ENCODE peak calls at places on chromosomes 7 and 10, in five cellular contexts. One of them, this sample, is unnamed.

GRCh38 chr10:68301790-68302502 is 29.9 kb upstream of the HNRNPH3 start:
- DNase-seq in iris pigment epithelial cell: peak; percentile 69
- DNase-seq in activated effector memory CD4-positive, alpha-beta T cell treated with anti-CD3 and anti-CD28 coated beads, Interleukin-2, amount 50 U/mL, for 16 hours: no peak
- DNase-seq in NCI-H1105: no peak
- DNase-seq in NCI-H1092 treated with DMSO at 0.1 percent for 48 hours: no peak
- DNase-seq in this sample: peak; percentile 80

GRCh38 chr7:91034459-91035368 is 229.5 kb upstream of the FZD1 start:
- DNase-seq in iris pigment epithelial cell: peak; percentile 53
- DNase-seq in activated effector memory CD4-positive, alpha-beta T cell treated with anti-CD3 and anti-CD28 coated beads, Interleukin-2, amount 50 U/mL, for 16 hours: no peak
- DNase-seq in NCI-H1105: peak; percentile 75
- DNase-seq in NCI-H1092 treated with DMSO at 0.1 percent for 48 hours: peak; percentile 95
- DNase-seq in this sample: peak; percentile 95

GRCh38 chr10:79331226-79331625 is 16.0 kb upstream of the PPIF start:
- DNase-seq in activated effector memory CD4-positive, alpha-beta T cell treated with anti-CD3 and anti-CD28 coated beads, Interleukin-2, amount 50 U/mL, for 16 hours: peak; percentile 71
- DNase-seq in NCI-H1105: no peak
- DNase-seq in iris pigment epithelial cell: no peak
- DNase-seq in NCI-H1092 treated with DMSO at 0.1 percent for 48 hours: no peak
- DNase-seq in this sample: peak; percentile 29

GRCh38 chr7:34761627-34762026 is 103.6 kb downstream of the NPSR1 start:
- DNase-seq in iris pigment epithelial cell: no peak
- DNase-seq in NCI-H1092 treated with DMSO at 0.1 percent for 48 hours: no peak
- DNase-seq in activated effector memory CD4-positive, alpha-beta T cell treated with anti-CD3 and anti-CD28 coated beads, Interleukin-2, amount 50 U/mL, for 16 hours: no peak
- DNase-seq in NCI-H1105: no peak
- DNase-seq in this sample: no peak

GRCh38 chr10:103069453-103070331 is 123.4 kb downstream of the NT5C2 start:
- DNase-seq in NCI-H1105: peak; percentile 63
- DNase-seq in iris pigment epithelial cell: peak; percentile 51
- DNase-seq in NCI-H1092 treated with DMSO at 0.1 percent for 48 hours: peak; percentile 17
- DNase-seq in activated effector memory CD4-positive, alpha-beta T cell treated with anti-CD3 and anti-CD28 coated beads, Interleukin-2, amount 50 U/mL, for 16 hours: peak; percentile 89
- DNase-seq in this sample: peak; percentile 87

GRCh38 chr10:44628921-44629320 is 244.0 kb upstream of the CXCL12 start:
- DNase-seq in NCI-H1092 treated with DMSO at 0.1 percent for 48 hours: no peak
- DNase-seq in activated effector memory CD4-positive, alpha-beta T cell treated with anti-CD3 and anti-CD28 coated beads, Interleukin-2, amount 50 U/mL, for 16 hours: no peak
- DNase-seq in iris pigment epithelial cell: peak; percentile 91
- DNase-seq in NCI-H1105: no peak
- DNase-seq in this sample: peak; percentile 18

GRCh38 chr10:34231441-34232180 is 583.5 kb downstream of the PARD3 start:
- DNase-seq in NCI-H1105: no peak
- DNase-seq in NCI-H1092 treated with DMSO at 0.1 percent for 48 hours: no peak
- DNase-seq in iris pigment epithelial cell: no peak
- DNase-seq in activated effector memory CD4-positive, alpha-beta T cell treated with anti-CD3 and anti-CD28 coated beads, Interleukin-2, amount 50 U/mL, for 16 hours: no peak
- DNase-seq in this sample: no peak

GRCh38 chr7:100476903-100477870 is 1.8 kb downstream of the TSC22D4 start:
- DNase-seq in NCI-H1092 treated with DMSO at 0.1 percent for 48 hours: no peak
- DNase-seq in activated effector memory CD4-positive, alpha-beta T cell treated with anti-CD3 and anti-CD28 coated beads, Interleukin-2, amount 50 U/mL, for 16 hours: peak; percentile 78
- DNase-seq in NCI-H1105: no peak
- DNase-seq in iris pigment epithelial cell: no peak
- DNase-seq in this sample: no peak

GRCh38 chr7:133053321-133053891 is 28.5 kb downstream of the CHCHD3 start:
- DNase-seq in NCI-H1092 treated with DMSO at 0.1 percent for 48 hours: no peak
- DNase-seq in iris pigment epithelial cell: peak; percentile 98
- DNase-seq in activated effector memory CD4-positive, alpha-beta T cell treated with anti-CD3 and anti-CD28 coated beads, Interleukin-2, amount 50 U/mL, for 16 hours: no peak
- DNase-seq in NCI-H1105: no peak
- DNase-seq in this sample: no peak

GRCh38 chr7:43577485-43577951 is 5.4 kb upstream of the STK17A start:
- DNase-seq in activated effector memory CD4-positive, alpha-beta T cell treated with anti-CD3 and anti-CD28 coated beads, Interleukin-2, amount 50 U/mL, for 16 hours: no peak
- DNase-seq in NCI-H1105: peak; percentile 10
- DNase-seq in iris pigment epithelial cell: peak; percentile 89
- DNase-seq in NCI-H1092 treated with DMSO at 0.1 percent for 48 hours: no peak
- DNase-seq in this sample: peak; percentile 35

GRCh38 chr10:3423411-3423810 is 250.8 kb upstream of the PITRM1 start:
- DNase-seq in activated effector memory CD4-positive, alpha-beta T cell treated with anti-CD3 and anti-CD28 coated beads, Interleukin-2, amount 50 U/mL, for 16 hours: no peak
- DNase-seq in NCI-H1105: no peak
- DNase-seq in NCI-H1092 treated with DMSO at 0.1 percent for 48 hours: no peak
- DNase-seq in iris pigment epithelial cell: no peak
- DNase-seq in this sample: no peak

GRCh38 chr7:66505531-66506451 is 122.9 kb upstream of the KCTD7 start:
- DNase-seq in activated effector memory CD4-positive, alpha-beta T cell treated with anti-CD3 and anti-CD28 coated beads, Interleukin-2, amount 50 U/mL, for 16 hours: peak; percentile 67
- DNase-seq in NCI-H1105: no peak
- DNase-seq in iris pigment epithelial cell: no peak
- DNase-seq in NCI-H1092 treated with DMSO at 0.1 percent for 48 hours: peak; percentile 43
- DNase-seq in this sample: peak; percentile 81

GRCh38 chr10:103417601-103418000 is 21.2 kb downstream of the PDCD11 start:
- DNase-seq in NCI-H1105: no peak
- DNase-seq in NCI-H1092 treated with DMSO at 0.1 percent for 48 hours: no peak
- DNase-seq in activated effector memory CD4-positive, alpha-beta T cell treated with anti-CD3 and anti-CD28 coated beads, Interleukin-2, amount 50 U/mL, for 16 hours: no peak
- DNase-seq in iris pigment epithelial cell: no peak
- DNase-seq in this sample: no peak

GRCh38 chr7:150722403-150723065 is 6.1 kb downstream of the GIMAP1 start:
- DNase-seq in NCI-H1105: peak; percentile 1
- DNase-seq in iris pigment epithelial cell: no peak
- DNase-seq in NCI-H1092 treated with DMSO at 0.1 percent for 48 hours: no peak
- DNase-seq in activated effector memory CD4-positive, alpha-beta T cell treated with anti-CD3 and anti-CD28 coated beads, Interleukin-2, amount 50 U/mL, for 16 hours: no peak
- DNase-seq in this sample: no peak

GRCh38 chr10:65123120-65123519 is 1601.9 kb downstream of the REEP3 start:
- DNase-seq in iris pigment epithelial cell: no peak
- DNase-seq in activated effector memory CD4-positive, alpha-beta T cell treated with anti-CD3 and anti-CD28 coated beads, Interleukin-2, amount 50 U/mL, for 16 hours: no peak
- DNase-seq in NCI-H1105: no peak
- DNase-seq in NCI-H1092 treated with DMSO at 0.1 percent for 48 hours: no peak
- DNase-seq in this sample: peak; percentile 87

GRCh38 chr7:37558320-37558719 is 109.7 kb upstream of the ELMO1 start:
- DNase-seq in NCI-H1105: no peak
- DNase-seq in activated effector memory CD4-positive, alpha-beta T cell treated with anti-CD3 and anti-CD28 coated beads, Interleukin-2, amount 50 U/mL, for 16 hours: no peak
- DNase-seq in iris pigment epithelial cell: no peak
- DNase-seq in NCI-H1092 treated with DMSO at 0.1 percent for 48 hours: no peak
- DNase-seq in this sample: no peak

GRCh38 chr10:79260803-79261740 is 86.2 kb upstream of the PPIF start:
- DNase-seq in NCI-H1105: no peak
- DNase-seq in iris pigment epithelial cell: peak; percentile 50
- DNase-seq in activated effector memory CD4-positive, alpha-beta T cell treated with anti-CD3 and anti-CD28 coated beads, Interleukin-2, amount 50 U/mL, for 16 hours: no peak
- DNase-seq in NCI-H1092 treated with DMSO at 0.1 percent for 48 hours: peak; percentile 7
- DNase-seq in this sample: peak; percentile 95

GRCh38 chr7:48376263-48376662 is 205.0 kb downstream of the ABCA13 start:
- DNase-seq in NCI-H1092 treated with DMSO at 0.1 percent for 48 hours: no peak
- DNase-seq in iris pigment epithelial cell: no peak
- DNase-seq in NCI-H1105: no peak
- DNase-seq in activated effector memory CD4-positive, alpha-beta T cell treated with anti-CD3 and anti-CD28 coated beads, Interleukin-2, amount 50 U/mL, for 16 hours: no peak
- DNase-seq in this sample: no peak

GRCh38 chr7:116213361-116214155 is 3.2 kb downstream of the TES start:
- DNase-seq in NCI-H1092 treated with DMSO at 0.1 percent for 48 hours: no peak
- DNase-seq in activated effector memory CD4-positive, alpha-beta T cell treated with anti-CD3 and anti-CD28 coated beads, Interleukin-2, amount 50 U/mL, for 16 hours: no peak
- DNase-seq in iris pigment epithelial cell: peak; percentile 81
- DNase-seq in NCI-H1105: no peak
- DNase-seq in this sample: no peak

GRCh38 chr7:39937366-39938153 is 12.5 kb upstream of the CDK13 start:
- DNase-seq in iris pigment epithelial cell: no peak
- DNase-seq in NCI-H1092 treated with DMSO at 0.1 percent for 48 hours: no peak
- DNase-seq in NCI-H1105: no peak
- DNase-seq in activated effector memory CD4-positive, alpha-beta T cell treated with anti-CD3 and anti-CD28 coated beads, Interleukin-2, amount 50 U/mL, for 16 hours: no peak
- DNase-seq in this sample: no peak

GRCh38 chr7:64869912-64870562 is 33.0 kb upstream of the ZNF273 start:
- DNase-seq in NCI-H1105: no peak
- DNase-seq in NCI-H1092 treated with DMSO at 0.1 percent for 48 hours: no peak
- DNase-seq in activated effector memory CD4-positive, alpha-beta T cell treated with anti-CD3 and anti-CD28 coated beads, Interleukin-2, amount 50 U/mL, for 16 hours: peak; percentile 51
- DNase-seq in iris pigment epithelial cell: no peak
- DNase-seq in this sample: no peak

GRCh38 chr10:1526427-1527055 is 210.8 kb downstream of the ADARB2 start:
- DNase-seq in NCI-H1092 treated with DMSO at 0.1 percent for 48 hours: no peak
- DNase-seq in NCI-H1105: no peak
- DNase-seq in activated effector memory CD4-positive, alpha-beta T cell treated with anti-CD3 and anti-CD28 coated beads, Interleukin-2, amount 50 U/mL, for 16 hours: no peak
- DNase-seq in iris pigment epithelial cell: no peak
- DNase-seq in this sample: no peak

GRCh38 chr10:114095676-114096331 is 52.1 kb downstream of the ADRB1 start:
- DNase-seq in iris pigment epithelial cell: no peak
- DNase-seq in activated effector memory CD4-positive, alpha-beta T cell treated with anti-CD3 and anti-CD28 coated beads, Interleukin-2, amount 50 U/mL, for 16 hours: no peak
- DNase-seq in NCI-H1105: no peak
- DNase-seq in NCI-H1092 treated with DMSO at 0.1 percent for 48 hours: no peak
- DNase-seq in this sample: no peak

GRCh38 chr10:3471927-3472704 is 299.5 kb upstream of the PITRM1 start:
- DNase-seq in NCI-H1092 treated with DMSO at 0.1 percent for 48 hours: no peak
- DNase-seq in NCI-H1105: no peak
- DNase-seq in activated effector memory CD4-positive, alpha-beta T cell treated with anti-CD3 and anti-CD28 coated beads, Interleukin-2, amount 50 U/mL, for 16 hours: no peak
- DNase-seq in iris pigment epithelial cell: no peak
- DNase-seq in this sample: peak; percentile 45

GRCh38 chr10:133614830-133615580 is 11.6 kb downstream of the FRG2B start:
- DNase-seq in activated effector memory CD4-positive, alpha-beta T cell treated with anti-CD3 and anti-CD28 coated beads, Interleukin-2, amount 50 U/mL, for 16 hours: no peak
- DNase-seq in NCI-H1105: peak; percentile 16
- DNase-seq in iris pigment epithelial cell: no peak
- DNase-seq in NCI-H1092 treated with DMSO at 0.1 percent for 48 hours: peak; percentile 8
- DNase-seq in this sample: peak; percentile 96

GRCh38 chr10:34015700-34016099 is 681.2 kb upstream of the NRP1 start:
- DNase-seq in NCI-H1105: no peak
- DNase-seq in NCI-H1092 treated with DMSO at 0.1 percent for 48 hours: no peak
- DNase-seq in iris pigment epithelial cell: no peak
- DNase-seq in activated effector memory CD4-positive, alpha-beta T cell treated with anti-CD3 and anti-CD28 coated beads, Interleukin-2, amount 50 U/mL, for 16 hours: no peak
- DNase-seq in this sample: no peak

GRCh38 chr10:104780946-104781345 is 139.9 kb downstream of the SORCS3 start:
- DNase-seq in iris pigment epithelial cell: no peak
- DNase-seq in NCI-H1092 treated with DMSO at 0.1 percent for 48 hours: no peak
- DNase-seq in activated effector memory CD4-positive, alpha-beta T cell treated with anti-CD3 and anti-CD28 coated beads, Interleukin-2, amount 50 U/mL, for 16 hours: no peak
- DNase-seq in NCI-H1105: no peak
- DNase-seq in this sample: no peak